ENCODE peak calls at places on chromosomes 6 and 20, in five cellular contexts. W is GM12865, O is body of pancreas, L is adrenal gland, A is cardiac fibroblast. C is an unnamed sample.

GRCh38 chr6:11278207-11278559 is 45.7 kb upstream of the NEDD9 start:
- DNase-seq in W (peak), O (no peak), L (no peak), A (no peak), C (no peak)

GRCh38 chr6:163335056-163335455 is 79.5 kb upstream of the QKI start:
- DNase-seq in W (no peak), O (no peak), L (no peak), A (no peak), C (no peak)

GRCh38 chr6:150993253-150993652 is 127.8 kb downstream of the MTHFD1L start:
- DNase-seq in W (no peak), O (no peak), L (no peak), A (no peak), C (no peak)

GRCh38 chr20:6007094-6007528 is 46.7 kb downstream of the LRRN4 start:
- DNase-seq in W (peak), O (no peak), L (no peak), A (no peak), C (peak)

GRCh38 chr6:46246081-46246480 is 75.3 kb upstream of the ENPP5 start:
- DNase-seq in W (no peak), O (no peak), L (no peak), A (no peak), C (peak)

GRCh38 chr6:53322188-53323029 is 26.3 kb downstream of the ELOVL5 start:
- DNase-seq in W (no peak), O (no peak), L (no peak), A (no peak), C (peak)

GRCh38 chr6:119052292-119052889 is 26.1 kb downstream of the FAM184A start:
- DNase-seq in W (peak), O (no peak), L (no peak), A (no peak), C (no peak)

GRCh38 chr20:46188866-46189265 is 70.8 kb downstream of the CD40 start:
- DNase-seq in W (no peak), O (no peak), L (no peak), A (no peak), C (no peak)

GRCh38 chr6:131029661-131030297 is 33.3 kb downstream of the EPB41L2 start:
- DNase-seq in W (peak), O (no peak), L (no peak), A (peak), C (peak)

GRCh38 chr6:3584611-3585010 is 127.8 kb upstream of the SLC22A23 start:
- DNase-seq in W (no peak), O (no peak), L (no peak), A (peak), C (no peak)

GRCh38 chr20:32480361-32481199 is 104.6 kb downstream of the NOL4L start:
- DNase-seq in W (no peak), O (no peak), L (peak), A (peak), C (no peak)

GRCh38 chr6:73774311-73774766 is 78.3 kb downstream of the CD109 start:
- DNase-seq in W (peak), O (peak), L (peak), A (peak), C (peak)

GRCh38 chr6:44642345-44642744 is 254.8 kb downstream of the CDC5L start:
- DNase-seq in W (no peak), O (no peak), L (no peak), A (no peak), C (no peak)

GRCh38 chr6:36387440-36388303 is at the start of gene ETV7:
- DNase-seq in W (peak), O (peak), L (peak), A (peak), C (peak)

GRCh38 chr6:163309491-163310026 is 105.0 kb upstream of the QKI start:
- DNase-seq in W (no peak), O (no peak), L (peak), A (no peak), C (no peak)

GRCh38 chr6:20652276-20652675 is 118.0 kb downstream of the CDKAL1 start:
- DNase-seq in W (no peak), O (no peak), L (no peak), A (no peak), C (no peak)

GRCh38 chr20:37828584-37829527 is 74.1 kb upstream of the VSTM2L start:
- DNase-seq in W (no peak), O (no peak), L (no peak), A (no peak), C (no peak)

GRCh38 chr6:10099086-10099499 is 315.8 kb downstream of the TFAP2A start:
- DNase-seq in W (no peak), O (peak), L (peak), A (no peak), C (no peak)

GRCh38 chr20:1002682-1003561 is 811 bp upstream of the RSPO4 start:
- DNase-seq in W (no peak), O (no peak), L (no peak), A (no peak), C (no peak)

GRCh38 chr6:69555239-69555638 is 241.6 kb downstream of the LMBRD1 start:
- DNase-seq in W (no peak), O (no peak), L (no peak), A (no peak), C (no peak)

GRCh38 chr20:32621071-32621913 is 36.2 kb upstream of the NOL4L start:
- DNase-seq in W (no peak), O (no peak), L (no peak), A (no peak), C (no peak)

GRCh38 chr20:859661-860294 is 26.3 kb downstream of the FAM110A start:
- DNase-seq in W (no peak), O (no peak), L (no peak), A (no peak), C (no peak)

GRCh38 chr20:3716195-3716834 is 3.9 kb upstream of the SIGLEC1 start:
- DNase-seq in W (peak), O (peak), L (no peak), A (peak), C (peak)

GRCh38 chr6:128417698-128418097 is 102.7 kb downstream of the PTPRK start:
- DNase-seq in W (no peak), O (no peak), L (no peak), A (peak), C (no peak)

GRCh38 chr6:134168580-134169223 is 116.3 kb upstream of the SLC2A12 start:
- DNase-seq in W (no peak), O (no peak), L (no peak), A (peak), C (no peak)

GRCh38 chr6:12033770-12034169 is 21.7 kb downstream of the HIVEP1 start:
- DNase-seq in W (no peak), O (no peak), L (no peak), A (peak), C (peak)

GRCh38 chr6:109772961-109773431 is 81.9 kb downstream of the FIG4 start:
- DNase-seq in W (no peak), O (peak), L (peak), A (no peak), C (peak)

GRCh38 chr20:37922016-37922415 is 19.1 kb downstream of the VSTM2L start:
- DNase-seq in W (peak), O (no peak), L (no peak), A (no peak), C (no peak)

GRCh38 chr6:44234101-44235090 is 11.0 kb downstream of the SLC29A1 start:
- DNase-seq in W (peak), O (peak), L (peak), A (peak), C (peak)

GRCh38 chr6:14476793-14477531 is 359.4 kb downstream of the CD83 start:
- DNase-seq in W (no peak), O (peak), L (peak), A (peak), C (peak)

GRCh38 chr6:52183131-52183530 is 3.0 kb upstream of the IL17A start:
- DNase-seq in W (no peak), O (no peak), L (no peak), A (no peak), C (no peak)

GRCh38 chr6:110255356-110255755 is 75.1 kb downstream of the CDC40 start:
- DNase-seq in W (peak), O (no peak), L (no peak), A (peak), C (peak)

GRCh38 chr6:79544299-79544927 is 7.2 kb upstream of the LCA5 start:
- DNase-seq in W (peak), O (no peak), L (no peak), A (peak), C (peak)

GRCh38 chr6:36743032-36743431 is 45.4 kb downstream of the RAB44 start:
- DNase-seq in W (no peak), O (no peak), L (no peak), A (no peak), C (no peak)

GRCh38 chr6:26270903-26271639 is 93.9 kb upstream of the BTN3A2 start:
- DNase-seq in W (peak), O (peak), L (peak), A (peak), C (peak)
- H3K4me3 ChIP-seq in W (peak), O (no peak), L (peak), A (peak), C (peak)

DNA sequence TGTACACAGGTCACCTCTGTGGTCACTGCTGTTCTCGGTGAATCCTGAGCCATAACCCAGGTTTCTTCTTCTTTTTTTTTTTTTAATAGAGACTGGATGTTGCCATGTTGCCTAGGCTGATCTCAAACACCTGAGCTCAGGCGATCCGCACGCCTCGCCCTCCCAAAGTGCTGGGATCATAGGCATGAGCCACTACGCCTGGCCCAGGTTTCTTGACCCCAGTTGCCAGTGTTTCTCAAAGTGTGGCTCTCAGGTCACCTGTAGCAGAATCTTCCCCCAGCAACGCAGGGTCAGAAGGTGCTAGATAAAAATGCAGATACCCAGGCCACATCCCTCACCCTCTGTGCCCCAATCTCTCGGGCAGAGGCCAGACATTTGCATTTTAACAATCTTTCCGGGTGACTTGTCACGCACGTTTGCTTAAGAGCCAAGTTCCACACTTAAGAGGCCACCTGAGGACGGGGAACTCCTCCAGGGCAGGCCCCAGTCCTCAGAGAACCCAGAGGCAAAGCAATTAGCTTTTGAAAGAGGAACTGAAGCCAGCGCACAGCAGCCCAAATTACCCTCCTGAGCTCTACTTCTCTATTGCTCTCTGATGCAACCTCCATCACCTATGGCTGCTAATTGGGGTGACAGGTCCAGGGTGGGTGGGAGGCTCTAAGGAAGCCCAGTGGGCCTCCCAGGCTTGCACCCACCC is 81.8 kb downstream of the NFATC2 start:
- DNase-seq in W (peak), O (no peak), L (no peak), A (no peak), C (no peak)
- H3K4me3 ChIP-seq in W (no peak), O (no peak), L (no peak), A (no peak), C (no peak)

GRCh38 chr6:116513224-116513875 is 1.9 kb downstream of the CALHM5 start:
- DNase-seq in W (no peak), O (no peak), L (no peak), A (no peak), C (peak)
- H3K4me3 ChIP-seq in W (no peak), O (no peak), L (no peak), A (peak), C (peak)

GRCh38 chr6:26552640-26553189 is 14.5 kb downstream of the HMGN4 start:
- DNase-seq in W (no peak), O (no peak), L (no peak), A (no peak), C (peak)
- H3K4me3 ChIP-seq in W (peak), O (no peak), L (no peak), A (peak), C (peak)

GRCh38 chr6:168343239-168344167 is 23.9 kb upstream of the DACT2 start:
- DNase-seq in W (no peak), O (no peak), L (no peak), A (no peak), C (no peak)

GRCh38 chr6:168347053-168347452 is 27.5 kb upstream of the DACT2 start:
- DNase-seq in W (no peak), O (no peak), L (no peak), A (no peak), C (no peak)

GRCh38 chr6:168344338-168344737 is 24.8 kb upstream of the DACT2 start:
- DNase-seq in W (no peak), O (no peak), L (no peak), A (no peak), C (no peak)

GRCh38 chr6:168345896-168346754 is 26.5 kb upstream of the DACT2 start:
- DNase-seq in W (no peak), O (no peak), L (no peak), A (no peak), C (no peak)

DNA sequence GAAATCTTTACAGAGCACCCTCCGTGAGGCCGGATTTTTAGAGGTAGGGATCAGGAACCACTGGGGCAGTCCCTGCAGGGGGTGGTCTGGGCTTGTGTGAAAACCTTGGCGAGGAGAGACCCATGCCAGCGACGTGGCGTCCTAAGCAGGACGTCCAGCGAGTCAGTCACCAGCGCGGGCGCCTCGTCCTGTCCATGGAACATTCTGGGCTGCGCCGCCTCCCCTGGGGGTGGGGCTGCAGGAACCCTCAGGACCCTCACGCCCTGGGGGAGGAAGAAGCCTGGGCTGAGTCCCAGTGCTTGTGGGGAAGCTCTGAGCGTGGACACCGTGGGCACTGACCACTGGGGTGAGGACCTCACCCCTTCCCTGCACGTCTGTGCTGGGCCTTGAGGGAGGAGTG is 25.7 kb upstream of the DACT2 start:
- DNase-seq in W (no peak), O (no peak), L (no peak), A (no peak), C (no peak)
- H3K4me3 ChIP-seq in W (no peak), O (no peak), L (no peak), A (no peak), C (no peak)

GRCh38 chr6:139369568-139370046 is 4.8 kb downstream of the CITED2 start:
- DNase-seq in W (peak), O (peak), L (peak), A (peak), C (peak)

GRCh38 chr6:139372326-139373153 is 1.9 kb downstream of the CITED2 start:
- DNase-seq in W (no peak), O (no peak), L (no peak), A (peak), C (peak)

GRCh38 chr6:139370047-139370706 is 4.3 kb downstream of the CITED2 start:
- DNase-seq in W (peak), O (peak), L (peak), A (peak), C (peak)

GRCh38 chr6:139371421-139372253 is 2.8 kb downstream of the CITED2 start:
- DNase-seq in W (no peak), O (no peak), L (no peak), A (peak), C (peak)

DNA sequence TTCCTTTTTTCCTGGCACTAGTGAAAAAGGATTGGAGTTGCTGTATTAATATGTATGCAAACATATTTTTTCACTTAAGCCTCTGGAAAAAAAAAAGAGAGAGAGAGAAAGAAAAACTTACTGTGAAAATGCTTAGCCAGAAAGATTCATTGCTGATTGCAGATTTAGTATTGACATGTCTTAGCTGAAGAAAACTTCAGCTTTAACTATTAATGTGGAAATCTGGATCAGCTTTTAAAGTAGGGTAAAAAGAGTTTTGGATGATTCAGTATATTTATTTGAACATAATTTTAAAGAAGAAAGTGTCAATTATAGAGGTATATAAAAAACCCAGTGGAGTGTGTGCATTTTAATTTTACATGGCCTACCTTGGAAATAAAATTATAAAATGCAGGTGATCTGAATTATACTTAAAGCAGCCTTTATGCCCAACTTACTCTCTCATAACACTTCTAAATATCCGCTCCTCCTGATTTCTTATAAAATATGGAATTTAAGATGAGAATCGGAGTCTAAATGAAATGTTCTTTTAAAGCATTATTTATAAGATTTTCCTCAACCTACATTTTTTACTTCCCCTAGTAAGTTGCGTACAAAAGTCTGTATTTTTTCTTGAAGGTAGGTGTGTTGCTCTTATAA is 3.6 kb downstream of the CITED2 start:
- DNase-seq in W (no peak), O (no peak), L (no peak), A (peak), C (peak)
- H3K4me3 ChIP-seq in W (no peak), O (peak), L (peak), A (peak), C (peak)

DNA sequence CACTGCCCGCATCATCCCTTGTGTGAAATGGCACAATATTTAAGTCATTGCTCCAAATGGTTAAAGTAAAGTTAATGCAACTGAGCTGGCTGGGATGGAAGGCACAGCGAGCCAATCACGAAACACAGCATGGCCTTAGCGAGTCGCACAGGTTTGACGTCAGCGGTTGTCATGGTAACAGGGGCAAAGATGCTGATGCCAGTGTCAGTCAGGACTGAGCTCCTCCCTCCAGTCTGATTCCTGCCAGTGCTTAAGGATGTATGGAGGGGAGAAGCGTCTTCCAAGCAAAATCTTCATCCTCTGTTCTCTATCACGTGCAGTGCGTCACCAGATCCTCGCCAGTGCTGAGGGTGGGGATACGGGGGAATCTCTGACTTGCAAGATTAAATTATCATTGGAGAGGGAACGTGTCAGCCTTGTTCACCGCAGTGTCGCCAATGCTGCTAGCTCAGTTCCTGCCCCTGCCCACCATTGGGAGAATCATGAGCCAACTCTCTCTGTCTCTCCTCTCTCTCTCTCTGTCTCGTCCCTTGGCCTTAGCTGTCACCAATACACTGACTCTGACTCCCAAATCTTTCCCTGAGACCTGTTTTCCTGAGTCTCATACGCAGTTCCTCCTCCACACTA is 24.5 kb downstream of the TSPYL4 start:
- DNase-seq in W (peak), O (peak), L (peak), A (peak), C (peak)
- H3K4me3 ChIP-seq in W (no peak), O (no peak), L (no peak), A (peak), C (peak)

GRCh38 chr20:48070961-48071645 is 285.8 kb upstream of the SULF2 start:
- DNase-seq in W (no peak), O (no peak), L (no peak), A (peak), C (no peak)
- H3K4me3 ChIP-seq in W (no peak), O (no peak), L (no peak), A (no peak), C (no peak)

C was measured in adipocyte.